ENCODE peak calls at places on chromosomes 12 and 14, in seven cellular contexts. Y, T, M, N, X, F and V are unnamed samples.

GRCh38 chr12:116135209-116135930 is 142.1 kb downstream of the MED13L start:
- DNase-seq in Y (no peak), T (no peak), M (peak), N (no peak), X (no peak), F (no peak), V (no peak)

GRCh38 chr14:99838555-99839193 is 45.5 kb downstream of the EML1 start:
- DNase-seq in Y (no peak), T (no peak), M (peak), N (no peak), X (no peak), F (no peak), V (peak)

GRCh38 chr12:131620520-131620919 is 90.4 kb upstream of the SFSWAP start:
- DNase-seq in Y (peak), T (no peak), M (peak), N (peak), X (no peak), F (peak), V (no peak)

GRCh38 chr12:105382771-105383632 is 52.5 kb downstream of the C12orf75 start:
- DNase-seq in Y (peak), T (peak), M (peak), N (peak), X (no peak), F (no peak), V (peak)

GRCh38 chr14:64502476-64503183 is 1.0 kb downstream of the ZBTB25 start:
- DNase-seq in Y (peak), T (peak), M (no peak), N (peak), X (peak), F (peak), V (no peak)

GRCh38 chr12:127115468-127116035 is 1151.4 kb upstream of the TMEM132C start:
- DNase-seq in Y (no peak), T (no peak), M (no peak), N (peak), X (no peak), F (no peak), V (no peak)

GRCh38 chr12:113040722-113041168 is 15.8 kb upstream of the DTX1 start:
- DNase-seq in Y (no peak), T (no peak), M (peak), N (no peak), X (no peak), F (peak), V (no peak)

GRCh38 chr14:104141621-104142091 is 3.3 kb downstream of the KIF26A start:
- DNase-seq in Y (no peak), T (no peak), M (no peak), N (no peak), X (no peak), F (peak), V (no peak)

GRCh38 chr14:37594916-37595808 is at the start of the genes FOXA1 and TTC6:
- DNase-seq in Y (peak), T (no peak), M (peak), N (peak), X (no peak), F (no peak), V (peak)

GRCh38 chr12:89111964-89112363 is 240.3 kb downstream of the DUSP6 start:
- DNase-seq in Y (no peak), T (no peak), M (no peak), N (no peak), X (no peak), F (no peak), V (no peak)

GRCh38 chr14:77407158-77407557 is 16.2 kb downstream of the NOXRED1 start:
- DNase-seq in Y (no peak), T (no peak), M (no peak), N (peak), X (no peak), F (no peak), V (no peak)

GRCh38 chr14:78107171-78107570 is 63.0 kb upstream of the NRXN3 start:
- DNase-seq in Y (no peak), T (no peak), M (no peak), N (no peak), X (no peak), F (no peak), V (no peak)

GRCh38 chr14:83441801-83442200 is 1908.1 kb upstream of the SEL1L start:
- DNase-seq in Y (no peak), T (no peak), M (no peak), N (no peak), X (no peak), F (no peak), V (no peak)

GRCh38 chr12:19643635-19644034 is 204.3 kb downstream of the AEBP2 start:
- DNase-seq in Y (no peak), T (no peak), M (peak), N (peak), X (no peak), F (no peak), V (peak)

GRCh38 chr14:96256420-96256819 is 410 bp downstream of the BDKRB1 start:
- DNase-seq in Y (no peak), T (no peak), M (no peak), N (no peak), X (no peak), F (no peak), V (no peak)

GRCh38 chr12:24752763-24753462 is 196.0 kb downstream of the BCAT1 start:
- DNase-seq in Y (no peak), T (no peak), M (no peak), N (no peak), X (no peak), F (no peak), V (no peak)

GRCh38 chr12:51714666-51715065 is 123.6 kb downstream of the SCN8A start:
- DNase-seq in Y (no peak), T (no peak), M (no peak), N (no peak), X (no peak), F (no peak), V (no peak)

GRCh38 chr14:75123991-75124390 is 2.9 kb downstream of the NEK9 start:
- DNase-seq in Y (no peak), T (peak), M (peak), N (peak), X (no peak), F (no peak), V (no peak)

GRCh38 chr14:61476737-61477410 is 155.5 kb downstream of the PRKCH start:
- DNase-seq in Y (no peak), T (peak), M (no peak), N (peak), X (no peak), F (peak), V (no peak)

GRCh38 chr14:69715725-69716482 is 51.0 kb upstream of the SRSF5 start:
- DNase-seq in Y (no peak), T (peak), M (peak), N (no peak), X (peak), F (peak), V (no peak)

GRCh38 chr12:72453079-72453478 is 180.9 kb downstream of the TRHDE start:
- DNase-seq in Y (no peak), T (no peak), M (no peak), N (no peak), X (no peak), F (no peak), V (no peak)

GRCh38 chr12:107352347-107353081 is 259.2 kb upstream of the CRY1 start:
- DNase-seq in Y (no peak), T (no peak), M (no peak), N (no peak), X (no peak), F (no peak), V (no peak)

GRCh38 chr12:10968765-10969456 is 17.8 kb downstream of the TAS2R50 start:
- DNase-seq in Y (no peak), T (no peak), M (peak), N (no peak), X (no peak), F (no peak), V (no peak)

GRCh38 chr12:104219361-104219892 is 3.8 kb downstream of the TXNRD1 start:
- DNase-seq in Y (no peak), T (no peak), M (peak), N (peak), X (no peak), F (no peak), V (no peak)

GRCh38 chr14:73662439-73663056 is 17.8 kb downstream of the DNAL1 start:
- DNase-seq in Y (no peak), T (no peak), M (peak), N (peak), X (no peak), F (no peak), V (no peak)

GRCh38 chr14:74409441-74409840 is 16.6 kb downstream of the SYNDIG1L start:
- DNase-seq in Y (no peak), T (no peak), M (no peak), N (no peak), X (no peak), F (peak), V (no peak)

GRCh38 chr12:127496255-127496654 is 770.7 kb upstream of the TMEM132C start:
- DNase-seq in Y (no peak), T (no peak), M (no peak), N (no peak), X (no peak), F (no peak), V (no peak)

GRCh38 chr14:89304972-89305703 is 111.9 kb downstream of the FOXN3 start:
- DNase-seq in Y (peak), T (no peak), M (peak), N (no peak), X (no peak), F (peak), V (no peak)

GRCh38 chr14:94173885-94174621 is at the start of gene PPP4R4:
- DNase-seq in Y (peak), T (peak), M (peak), N (peak), X (peak), F (peak), V (peak)

GRCh38 chr12:130619378-130619970 is 96.6 kb downstream of the RIMBP2 start:
- DNase-seq in Y (no peak), T (no peak), M (no peak), N (no peak), X (no peak), F (peak), V (no peak)

GRCh38 chr12:110093631-110094311 is 30.4 kb upstream of the IFT81 start:
- DNase-seq in Y (no peak), T (no peak), M (no peak), N (peak), X (no peak), F (no peak), V (no peak)

GRCh38 chr14:75392686-75393641 is 34.9 kb upstream of the JDP2 start:
- DNase-seq in Y (no peak), T (no peak), M (no peak), N (no peak), X (no peak), F (no peak), V (no peak)

GRCh38 chr14:26729851-26730250 is 132.0 kb upstream of the NOVA1 start:
- DNase-seq in Y (no peak), T (no peak), M (no peak), N (no peak), X (no peak), F (no peak), V (no peak)

GRCh38 chr14:89427426-89428162 is 10.6 kb upstream of the FOXN3 start:
- DNase-seq in Y (no peak), T (no peak), M (no peak), N (no peak), X (no peak), F (peak), V (no peak)

GRCh38 chr12:3314306-3314663 is 176.7 kb upstream of the PRMT8 start:
- DNase-seq in Y (no peak), T (no peak), M (no peak), N (no peak), X (peak), F (no peak), V (no peak)
- H3K27ac ChIP-seq in Y (no peak), T (no peak), M (no peak), N (no peak), X (peak), F (no peak), V (no peak)

GRCh38 chr14:103102689-103103260 is 8.2 kb downstream of the EXOC3L4 start:
- DNase-seq in Y (no peak), T (no peak), M (no peak), N (no peak), X (no peak), F (no peak), V (no peak)

GRCh38 chr14:103100281-103101121 is 6.0 kb downstream of the EXOC3L4 start:
- DNase-seq in Y (peak), T (no peak), M (no peak), N (no peak), X (no peak), F (no peak), V (no peak)

GRCh38 chr14:103101257-103101963 is 6.9 kb downstream of the EXOC3L4 start:
- DNase-seq in Y (no peak), T (no peak), M (no peak), N (peak), X (no peak), F (no peak), V (no peak)

GRCh38 chr14:103103461-103104388 is 9.2 kb downstream of the EXOC3L4 start:
- DNase-seq in Y (no peak), T (no peak), M (peak), N (no peak), X (no peak), F (no peak), V (no peak)

GRCh38 chr14:103101964-103102688 is 7.6 kb downstream of the EXOC3L4 start:
- DNase-seq in Y (no peak), T (no peak), M (no peak), N (no peak), X (no peak), F (no peak), V (no peak)
- H3K27ac ChIP-seq in Y (no peak), T (no peak), M (no peak), N (no peak), X (no peak), F (no peak), V (no peak)

GRCh38 chr12:76922821-76923315 is 44.0 kb upstream of the CSRP2 start:
- DNase-seq in Y (no peak), T (no peak), M (no peak), N (no peak), X (no peak), F (no peak), V (no peak)
- H3K27ac ChIP-seq in Y (no peak), T (no peak), M (no peak), N (no peak), X (no peak), F (peak), V (no peak)

GRCh38 chr14:31206536-31207286 is 882 bp downstream of the HECTD1 start:
- DNase-seq in Y (peak), T (peak), M (peak), N (peak), X (no peak), F (peak), V (no peak)

GRCh38 chr14:31203414-31203742 is 4.2 kb downstream of the HECTD1 start:
- DNase-seq in Y (no peak), T (no peak), M (no peak), N (no peak), X (no peak), F (no peak), V (no peak)

GRCh38 chr14:31207287-31207745 is 277 bp downstream of the HECTD1 start:
- DNase-seq in Y (no peak), T (no peak), M (no peak), N (no peak), X (no peak), F (no peak), V (no peak)

GRCh38 chr14:31205681-31206535 is 1.7 kb downstream of the HECTD1 start:
- DNase-seq in Y (peak), T (no peak), M (peak), N (peak), X (no peak), F (no peak), V (no peak)

GRCh38 chr14:31204593-31205534 is 2.7 kb downstream of the HECTD1 start:
- DNase-seq in Y (no peak), T (no peak), M (no peak), N (no peak), X (no peak), F (no peak), V (no peak)
- H3K27ac ChIP-seq in Y (no peak), T (no peak), M (no peak), N (peak), X (no peak), F (peak), V (no peak)

DNA sequence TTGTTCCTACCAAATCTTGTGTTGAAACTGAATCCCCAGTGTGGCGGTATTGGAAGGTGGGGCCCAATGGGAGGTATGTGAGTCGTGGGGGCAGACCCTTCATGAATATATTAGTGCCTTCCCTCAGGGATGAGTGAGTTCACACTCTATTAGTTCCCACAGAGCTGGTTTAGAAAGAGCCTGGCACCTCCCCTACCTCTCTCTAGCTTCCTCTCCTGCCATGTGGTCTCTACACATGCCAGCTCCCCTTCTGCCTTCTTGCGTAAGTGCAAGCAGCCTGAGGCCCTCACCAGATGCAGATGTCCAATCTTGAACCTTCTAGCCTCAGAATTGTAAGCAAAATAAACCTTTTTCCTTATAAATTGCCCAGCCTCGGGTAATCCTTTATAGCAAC is 105.8 kb downstream of the SPTSSA start:
- DNase-seq in Y (no peak), T (no peak), M (peak), N (no peak), X (no peak), F (no peak), V (no peak)
- H3K27ac ChIP-seq in Y (no peak), T (no peak), M (no peak), N (no peak), X (no peak), F (peak), V (no peak)